ENCODE peak calls at places on chromosomes 5 and 9, in four cellular contexts. R, A, J and B are unnamed samples.

GRCh38 chr9:84139296-84140100 is 158.9 kb downstream of the RMI1 start:
- DNase-seq in A (no peak), R (no peak), J (no peak), B (no peak)

GRCh38 chr5:82817897-82818676 is 259.1 kb downstream of the TMEM167A start:
- DNase-seq in A (no peak), R (no peak), J (no peak), B (no peak)

GRCh38 chr9:73613092-73613701 is 461.5 kb downstream of the ANXA1 start:
- DNase-seq in J (no peak), R (no peak), A (no peak), B (no peak)

GRCh38 chr9:74092491-74092834 is 404.7 kb upstream of the RORB start:
- DNase-seq in R (no peak), J (no peak), A (no peak), B (no peak)

GRCh38 chr5:179533024-179533423 is 17.3 kb upstream of the RUFY1 start:
- DNase-seq in R (no peak), J (no peak), A (no peak), B (no peak)

GRCh38 chr5:58452566-58453258 is 7.2 kb downstream of the PLK2 start:
- DNase-seq in R (no peak), A (no peak), J (no peak), B (no peak)

GRCh38 chr5:10452768-10453331 is 11.2 kb downstream of the ROPN1L start:
- DNase-seq in R (no peak), J (peak), A (no peak), B (no peak)

GRCh38 chr9:129702563-129702962 is 37.1 kb downstream of the PRRX2 start:
- DNase-seq in A (no peak), J (peak), R (peak), B (no peak)

GRCh38 chr5:168683247-168683926 is 104.2 kb upstream of the PANK3 start:
- DNase-seq in A (no peak), J (no peak), R (no peak), B (no peak)

GRCh38 chr5:61051267-61051666 is 106.3 kb downstream of the NDUFAF2 start:
- DNase-seq in A (no peak), J (no peak), R (no peak), B (no peak)

GRCh38 chr5:157271740-157272271 is 5.9 kb downstream of the CYFIP2 start:
- DNase-seq in J (no peak), A (peak), R (no peak), B (no peak)

GRCh38 chr9:2210201-2210600 is 195.1 kb downstream of the SMARCA2 start:
- DNase-seq in R (no peak), J (no peak), A (no peak), B (no peak)

GRCh38 chr9:2215941-2216441 is 200.8 kb downstream of the SMARCA2 start:
- DNase-seq in R (no peak), J (no peak), A (no peak), B (no peak)

GRCh38 chr9:2213830-2214468 is 198.8 kb downstream of the SMARCA2 start:
- DNase-seq in A (no peak), J (no peak), R (no peak), B (no peak)

GRCh38 chr9:2216591-2216990 is 201.4 kb downstream of the SMARCA2 start:
- DNase-seq in R (no peak), A (no peak), J (no peak), B (no peak)

DNA sequence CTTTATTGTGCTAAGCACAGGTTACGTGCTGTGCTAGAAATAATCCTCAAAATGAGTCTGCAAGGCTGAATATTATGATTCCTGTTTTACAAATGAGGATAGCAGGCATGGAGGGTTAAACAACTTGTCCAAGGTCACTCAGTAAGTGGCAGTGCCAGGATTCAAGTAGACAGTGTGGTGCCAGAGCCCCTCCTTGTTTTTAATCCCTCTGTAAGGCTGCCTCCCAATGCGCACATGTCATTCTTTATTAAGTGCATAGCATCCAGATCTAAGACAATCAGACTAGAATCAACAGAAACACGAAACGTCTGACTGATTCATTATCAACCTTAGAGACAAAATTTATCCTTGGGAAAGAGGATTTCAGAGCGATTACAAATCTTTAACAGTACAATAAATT is 199.6 kb downstream of the SMARCA2 start:
- DNase-seq in R (no peak), J (no peak), A (no peak), B (no peak)
- H3K27ac ChIP-seq in R (no peak), J (no peak), A (no peak), B (no peak)

DNA sequence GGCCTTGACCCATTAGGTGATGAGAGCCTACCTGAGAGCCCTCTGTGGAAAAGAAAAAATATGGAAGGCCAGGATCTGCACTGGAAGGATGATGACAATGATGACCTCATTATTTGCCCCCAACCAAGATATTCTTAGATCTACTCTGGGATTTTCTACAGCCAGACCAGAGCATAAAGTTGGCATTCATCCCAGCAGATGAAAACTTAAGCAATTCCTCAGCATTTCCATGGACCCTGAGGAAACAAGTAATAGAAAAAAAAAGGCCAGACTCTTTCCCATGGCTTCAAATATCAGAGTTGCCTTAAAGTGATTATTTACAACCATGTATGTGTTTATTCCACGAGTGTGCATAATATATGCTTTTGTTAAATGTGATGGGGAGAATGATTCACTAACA is 95.0 kb downstream of the ARRDC3 start:
- DNase-seq in A (no peak), R (no peak), J (no peak), B (no peak)
- H3K27ac ChIP-seq in A (no peak), R (no peak), J (no peak), B (no peak)

GRCh38 chr9:93059097-93059959 is 827 bp downstream of the SUSD3 start:
- DNase-seq in R (no peak), A (peak), J (no peak), B (no peak)
- H3K27ac ChIP-seq in R (peak), A (peak), J (peak), B (peak)

GRCh38 chr5:133753856-133754255 is 141.5 kb upstream of the FSTL4 start:
- DNase-seq in A (no peak), J (no peak), R (no peak), B (no peak)

GRCh38 chr5:133749331-133749985 is 137.1 kb upstream of the FSTL4 start:
- DNase-seq in A (no peak), R (no peak), J (no peak), B (no peak)

GRCh38 chr5:133750856-133751255 is 138.5 kb upstream of the FSTL4 start:
- DNase-seq in A (no peak), J (no peak), R (no peak), B (no peak)

GRCh38 chr5:133750356-133750755 is 138.0 kb upstream of the FSTL4 start:
- DNase-seq in J (no peak), R (no peak), A (no peak), B (no peak)

DNA sequence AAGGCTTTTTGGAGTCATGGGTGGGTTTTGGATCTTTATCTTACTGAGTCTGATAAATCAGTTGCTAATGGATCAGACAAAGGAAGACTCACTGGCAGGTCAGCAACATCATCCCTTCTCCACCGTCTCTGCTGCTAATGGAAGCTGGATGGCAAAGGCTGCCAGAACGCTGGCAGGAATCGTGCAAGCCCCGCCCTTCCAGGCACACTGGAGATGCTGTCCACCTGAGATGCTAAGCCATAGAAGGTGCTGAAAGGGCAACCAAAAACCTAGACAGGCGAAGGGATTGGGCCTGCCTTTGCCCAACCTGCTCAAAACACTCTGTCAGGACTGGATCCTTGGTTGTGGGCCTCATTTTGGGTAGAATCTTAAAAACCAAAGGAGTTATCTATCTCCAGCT is 139.5 kb upstream of the FSTL4 start:
- DNase-seq in R (no peak), A (no peak), J (no peak), B (no peak)
- H3K27ac ChIP-seq in R (no peak), A (no peak), J (no peak), B (no peak)

GRCh38 chr9:79572891-79573696 is 1.3 kb downstream of the TLE4 start:
- DNase-seq in A (peak), J (peak), R (peak), B (peak)

GRCh38 chr9:79573697-79573976 is 1.9 kb downstream of the TLE4 start:
- DNase-seq in J (no peak), A (no peak), R (no peak), B (no peak)

GRCh38 chr9:79570449-79571308 is 1.1 kb upstream of the TLE4 start:
- DNase-seq in A (no peak), J (peak), R (peak), B (peak)

GRCh38 chr9:79571309-79572031 is at the start of gene TLE4:
- DNase-seq in A (peak), J (peak), R (peak), B (peak)

GRCh38 chr9:79572032-79572890 is 496 bp downstream of the TLE4 start:
- DNase-seq in J (peak), A (peak), R (peak), B (peak)
- H3K27ac ChIP-seq in J (peak), A (peak), R (peak), B (peak)

DNA sequence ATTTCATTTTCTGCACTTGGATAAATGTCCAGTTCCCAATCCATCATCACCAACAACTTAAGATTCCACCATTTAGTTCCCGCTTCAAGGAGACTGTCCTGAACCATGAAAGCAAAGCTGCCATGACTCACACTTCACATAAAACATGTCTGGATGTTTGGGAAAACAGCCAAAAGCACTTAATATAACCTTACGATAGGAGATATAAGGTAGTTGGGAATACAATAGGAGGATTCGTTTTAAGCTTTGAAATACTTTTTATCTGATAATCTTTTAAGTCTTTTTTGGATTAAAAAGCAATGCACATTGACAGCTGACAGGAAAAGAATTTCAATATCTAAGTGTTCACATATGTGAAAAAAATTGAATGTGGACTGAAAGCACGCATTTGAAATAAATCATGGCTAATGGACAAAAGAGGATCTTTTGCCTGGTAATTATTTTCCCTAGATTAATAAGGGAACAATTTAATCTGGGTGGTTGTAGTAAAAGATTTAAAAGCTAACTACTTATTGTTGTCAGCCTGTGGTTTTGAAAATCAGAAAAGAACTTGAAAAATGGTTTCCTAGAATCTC is 17.3 kb upstream of the TGFBI start:
- DNase-seq in J (peak), R (no peak), A (no peak), B (no peak)
- H3K27ac ChIP-seq in J (peak), R (peak), A (no peak), B (no peak)

DNA sequence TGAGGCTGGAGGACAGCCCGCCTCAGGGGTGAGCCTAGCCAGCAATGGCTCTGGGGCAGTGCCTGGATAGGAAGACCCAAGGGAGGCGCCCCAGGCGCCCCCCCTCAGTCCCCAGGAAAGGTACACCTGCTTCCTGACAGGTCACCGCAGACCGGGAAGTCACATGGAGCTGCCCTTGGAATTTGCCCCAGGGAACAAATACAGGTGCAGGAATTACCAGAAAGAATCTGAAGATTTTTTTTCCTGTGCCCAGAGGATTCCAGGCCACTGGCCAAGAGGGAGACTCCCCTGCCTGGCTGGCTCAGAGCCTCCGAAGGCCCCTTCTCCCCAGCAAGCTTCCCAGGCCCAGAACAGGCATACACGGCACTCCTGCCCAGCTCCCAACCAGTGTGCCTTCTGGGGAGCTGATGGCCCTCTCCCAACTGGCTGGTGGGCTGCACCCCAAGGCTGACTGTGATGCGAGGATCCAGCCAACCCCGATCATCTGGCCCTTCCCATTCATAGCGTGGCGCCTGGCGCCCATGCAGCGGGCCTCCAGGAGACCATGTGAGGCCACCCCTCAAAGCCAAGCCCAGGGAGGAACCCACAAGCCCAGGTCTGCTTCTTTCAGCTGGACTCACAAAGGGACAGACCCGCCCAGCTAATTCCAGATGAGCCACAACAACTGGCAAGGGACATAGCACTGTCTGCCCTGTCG is 2.3 kb downstream of the TPRN start:
- DNase-seq in A (no peak), J (no peak), R (peak), B (peak)
- H3K27ac ChIP-seq in A (no peak), J (no peak), R (peak), B (peak)

DNA sequence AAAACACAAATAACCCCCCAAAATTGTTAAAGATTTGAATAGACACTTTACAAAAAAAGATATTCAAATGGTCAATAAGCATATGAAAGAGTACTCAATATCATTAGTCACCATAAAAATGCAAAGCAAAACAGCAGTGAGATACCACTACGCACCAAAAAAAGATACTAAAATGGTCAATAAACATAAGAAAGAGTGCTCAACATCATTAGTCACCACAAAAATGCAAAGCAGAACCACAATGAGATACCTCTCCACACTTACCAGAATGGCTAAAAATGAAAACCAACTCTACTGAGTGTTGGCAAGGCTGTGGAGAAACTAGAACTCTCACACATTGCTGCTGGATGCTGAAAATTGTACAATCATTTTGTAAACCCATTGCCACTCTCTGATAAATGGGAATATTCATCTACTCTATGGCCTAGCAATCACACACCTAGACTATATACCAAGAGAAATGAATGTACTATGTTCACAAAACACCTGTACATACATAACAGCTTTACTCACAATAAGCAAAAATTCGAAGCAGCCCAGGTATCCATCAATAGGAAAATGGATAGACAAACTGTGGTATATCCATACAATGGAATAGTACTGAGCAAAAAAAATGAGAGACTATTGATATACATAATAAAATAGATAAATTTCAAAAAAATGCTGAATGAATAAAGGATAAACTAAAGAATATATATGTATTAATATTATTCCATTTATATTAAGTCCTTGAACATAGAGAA is 205.0 kb upstream of the DAPK1 start:
- DNase-seq in A (no peak), J (no peak), R (no peak), B (no peak)
- H3K27ac ChIP-seq in A (no peak), J (no peak), R (no peak), B (no peak)